ENCODE peak calls at places on chromosomes 16 and 17, in four cellular contexts. T, L, I and W are unnamed samples. For H3K9me3, the result is how much of the 10 kb centered on the place peaks cover.

GRCh38 chr17:58756246-58757161 is 850 bp downstream of the PPM1E start:
- DNase-seq in T (no peak), L (peak), I (no peak), W (no peak)

GRCh38 chr16:46607529-46607928 is 13.7 kb downstream of the SHCBP1 start:
- DNase-seq in T (no peak), L (peak), I (no peak), W (no peak)

GRCh38 chr17:69046130-69046807 is 14.5 kb downstream of the ABCA9 start:
- DNase-seq in T (no peak), L (no peak), I (no peak), W (no peak)

GRCh38 chr16:82033006-82033405 is 2.0 kb upstream of the HSD17B2 start:
- DNase-seq in T (no peak), L (no peak), I (peak), W (no peak)

GRCh38 chr17:59769891-59770290 is 62.4 kb downstream of the VMP1 start:
- DNase-seq in T (no peak), L (no peak), I (no peak), W (no peak)

GRCh38 chr17:75773121-75773807 is 8.3 kb upstream of the GALK1 start:
- DNase-seq in T (no peak), L (no peak), I (peak), W (peak)

GRCh38 chr17:63035271-63035670 is 69.2 kb downstream of the TANC2 start:
- DNase-seq in T (no peak), L (no peak), I (no peak), W (no peak)

GRCh38 chr17:79090503-79091372 is 16.1 kb downstream of the ENGASE start:
- DNase-seq in T (no peak), L (no peak), I (no peak), W (no peak)

GRCh38 chr17:50560931-50561750 is 626 bp downstream of the CACNA1G start:
- DNase-seq in T (no peak), L (peak), I (no peak), W (no peak)

GRCh38 chr17:49696233-49696761 is 11.5 kb downstream of the SLC35B1 start:
- DNase-seq in T (no peak), L (no peak), I (no peak), W (peak)

GRCh38 chr17:40779181-40779909 is 3.0 kb downstream of the KRT27 start:
- DNase-seq in T (no peak), L (peak), I (peak), W (no peak)

GRCh38 chr17:28407130-28407973 is 1.3 kb upstream of the SLC46A1 start:
- DNase-seq in T (no peak), L (peak), I (no peak), W (no peak)

GRCh38 chr17:81493198-81494038 is 19.2 kb downstream of the ACTG1 start:
- DNase-seq in T (no peak), L (no peak), I (no peak), W (no peak)

GRCh38 chr16:12545792-12546342 is 257.8 kb downstream of the CPPED1 start:
- DNase-seq in T (no peak), L (no peak), I (no peak), W (no peak)

GRCh38 chr17:48628641-48629410 is 2.7 kb upstream of the HOXB9 start:
- DNase-seq in T (peak), L (no peak), I (no peak), W (no peak)

GRCh38 chr16:35147556-35148504 is 1688.4 kb downstream of the TP53TG3F start:
- DNase-seq in T (no peak), L (no peak), I (no peak), W (peak)

GRCh38 chr16:35148748-35149147 is 1689.3 kb downstream of the TP53TG3F start:
- DNase-seq in T (no peak), L (no peak), I (no peak), W (peak)

GRCh38 chr16:35149550-35149949 is 1690.1 kb downstream of the TP53TG3F start:
- DNase-seq in T (no peak), L (no peak), I (no peak), W (peak)

GRCh38 chr16:35152067-35152627 is 1692.7 kb downstream of the TP53TG3F start:
- DNase-seq in T (no peak), L (no peak), I (no peak), W (peak)

DNA sequence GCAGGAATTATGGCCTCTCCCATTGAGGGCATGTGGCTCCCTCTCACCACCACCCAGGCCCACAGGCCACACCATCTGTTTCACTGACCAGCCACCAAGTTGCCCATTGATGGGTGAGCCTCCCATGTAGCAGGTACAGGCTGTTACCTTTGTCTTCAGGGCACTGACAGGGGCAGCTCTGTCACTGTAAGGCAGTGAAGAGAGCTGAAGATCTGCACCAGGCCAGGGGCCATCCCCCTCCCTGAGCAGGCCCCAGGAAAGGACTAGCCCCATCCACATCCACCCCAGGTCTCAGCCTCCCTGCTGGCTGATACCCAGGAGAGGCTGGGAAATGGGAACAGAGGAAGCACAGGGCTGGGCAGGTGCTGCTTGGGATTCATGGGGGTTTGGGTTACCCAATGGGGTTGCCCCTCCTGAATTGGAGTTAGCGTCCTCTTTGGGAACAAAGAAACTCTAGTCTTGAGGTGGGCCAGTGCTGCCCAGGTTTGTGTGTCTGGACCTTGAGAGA is 1691.4 kb downstream of the TP53TG3F start:
- DNase-seq in T (no peak), L (no peak), I (no peak), W (peak)
- H3K9me3 ChIP-seq in T (under half), L (under half), I (under half), W (under half)

GRCh38 chr16:35636831-35637230 is 2177.4 kb downstream of the TP53TG3F start:
- DNase-seq in T (no peak), L (no peak), I (no peak), W (no peak)

GRCh38 chr16:35637683-35638082 is 2178.3 kb downstream of the TP53TG3F start:
- DNase-seq in T (no peak), L (no peak), I (no peak), W (no peak)

GRCh38 chr16:35639233-35640205 is 2180.1 kb downstream of the TP53TG3F start:
- DNase-seq in T (no peak), L (no peak), I (no peak), W (no peak)

DNA sequence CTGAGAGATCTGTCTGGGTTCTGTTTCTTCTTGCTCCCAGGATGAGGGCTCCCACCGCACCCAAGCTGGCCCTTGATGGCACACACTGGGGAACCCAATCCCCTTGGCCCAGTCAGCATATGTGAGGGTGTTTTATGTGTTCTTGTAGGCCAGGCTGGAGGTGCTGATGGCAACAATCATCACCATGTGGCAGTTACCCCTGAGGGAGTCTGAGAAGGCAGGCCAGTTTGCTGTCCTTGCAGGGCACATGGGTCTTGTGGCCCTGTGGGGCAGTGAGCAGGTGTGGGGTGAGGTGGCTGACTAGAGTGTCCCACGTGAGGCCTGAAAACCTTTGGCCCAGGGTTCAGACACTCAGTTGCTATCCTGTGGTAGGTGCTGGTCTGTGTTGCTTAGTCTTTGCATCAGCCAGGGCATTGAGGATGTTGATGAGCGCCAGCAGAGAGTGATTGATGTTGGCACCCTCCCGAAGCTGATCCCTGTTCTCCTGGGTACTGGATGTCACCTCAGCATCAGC is 2183.0 kb downstream of the TP53TG3F start:
- DNase-seq in T (no peak), L (no peak), I (no peak), W (no peak)
- H3K9me3 ChIP-seq in T (under half), L (under half), I (under half), W (under half)

GRCh38 chr16:71449020-71449419 is 7.2 kb upstream of the TLE7 start:
- DNase-seq in T (no peak), L (no peak), I (no peak), W (no peak)
- H3K9me3 ChIP-seq in T (under half), L (under half), I (half or more), W (half or more)

GRCh38 chr16:3311496-3311895 is 6.2 kb downstream of the ZNF75A start:
- DNase-seq in T (no peak), L (no peak), I (no peak), W (no peak)
- H3K9me3 ChIP-seq in T (under half), L (under half), I (half or more), W (half or more)

GRCh38 chr16:35692824-35693223 is 2233.4 kb downstream of the TP53TG3F start:
- DNase-seq in T (no peak), L (no peak), I (no peak), W (no peak)
- H3K9me3 ChIP-seq in T (under half), L (under half), I (under half), W (half or more)

DNA sequence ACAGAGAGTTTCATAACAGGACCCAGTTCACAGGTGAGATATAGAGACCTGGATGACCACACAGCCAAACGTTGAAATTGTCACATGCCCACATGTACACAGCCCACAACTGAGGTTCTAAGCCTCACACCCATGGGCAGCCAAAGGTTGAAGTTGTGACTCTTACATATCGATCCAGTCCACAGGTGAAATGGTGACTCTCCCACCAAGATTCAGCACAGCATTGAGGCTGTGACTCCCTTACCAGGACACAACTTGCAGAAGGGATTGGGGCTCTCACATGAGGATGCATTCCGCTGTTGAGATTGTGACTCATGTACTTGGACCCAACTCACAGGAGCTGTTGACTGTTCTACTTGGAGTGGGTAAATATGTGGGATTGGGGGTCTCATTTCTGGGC is 1836.4 kb downstream of the TP53TG3F start:
- DNase-seq in T (no peak), L (no peak), I (no peak), W (no peak)
- H3K9me3 ChIP-seq in T (under half), L (under half), I (under half), W (under half)

GRCh38 chr17:82949361-82949760 is 109.5 kb upstream of the ZNF750 start:
- DNase-seq in T (no peak), L (no peak), I (peak), W (peak)
- H3K9me3 ChIP-seq in T (under half), L (under half), I (under half), W (under half)

DNA sequence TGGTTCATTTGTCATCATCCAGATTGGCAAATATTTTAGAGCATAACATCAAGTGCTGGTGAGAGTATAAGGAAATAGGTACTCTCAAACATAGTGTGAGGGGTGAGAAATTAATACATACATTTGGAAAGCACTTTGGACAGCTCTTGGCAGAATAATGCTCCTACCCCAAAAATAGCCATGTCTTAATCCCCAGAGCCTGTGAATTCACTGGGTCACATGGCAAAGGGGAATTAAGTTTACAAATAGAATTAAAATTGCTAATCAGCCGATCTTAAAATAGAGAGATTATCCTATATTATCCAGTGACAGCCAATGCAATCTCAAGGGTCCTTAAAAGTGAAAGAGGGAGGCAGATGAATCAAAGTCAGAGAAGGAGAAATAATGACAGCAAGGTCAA is 38.8 kb upstream of the ANKFN1 start:
- DNase-seq in T (no peak), L (no peak), I (no peak), W (no peak)
- H3K9me3 ChIP-seq in T (under half), L (under half), I (under half), W (under half)

DNA sequence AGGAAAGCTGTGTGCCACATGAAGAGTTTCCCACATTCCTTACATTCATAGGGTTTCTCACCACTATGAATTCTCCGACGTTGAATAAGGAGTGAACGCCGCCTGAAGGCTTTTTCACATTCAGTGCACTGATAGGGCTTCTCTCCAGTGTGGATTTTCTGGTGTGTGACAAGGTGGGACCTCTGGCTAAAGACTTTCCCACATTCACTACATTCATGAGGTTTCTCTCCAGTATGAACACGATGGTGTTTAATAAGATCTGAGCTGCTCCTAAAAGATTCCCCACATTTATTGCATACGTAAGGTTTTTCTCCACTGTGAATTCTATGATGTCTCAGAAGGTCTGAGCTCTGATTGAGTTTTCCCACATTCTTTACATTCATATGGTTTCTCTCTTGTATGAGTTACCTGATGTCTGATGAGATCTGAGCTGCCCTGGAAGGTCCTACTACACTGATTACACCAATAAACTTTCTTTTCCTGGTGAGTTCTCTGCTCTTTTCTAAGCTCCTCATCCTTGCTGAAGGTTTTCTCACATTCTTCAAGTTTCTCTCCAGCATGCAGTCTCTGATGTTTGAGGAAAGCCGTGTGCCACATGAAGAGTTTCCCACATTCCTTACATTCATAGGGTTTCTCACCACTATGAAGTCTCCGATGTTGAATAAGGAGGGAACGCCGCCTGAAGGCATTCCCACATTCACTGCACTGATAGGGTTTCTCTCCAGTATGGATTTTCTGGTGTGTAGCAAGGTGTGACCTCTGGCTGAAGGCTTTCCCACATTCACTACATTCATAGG is 10.0 kb downstream of the ZNF594 start:
- DNase-seq in T (no peak), L (no peak), I (no peak), W (no peak)
- H3K9me3 ChIP-seq in T (under half), L (under half), I (half or more), W (half or more)

DNA sequence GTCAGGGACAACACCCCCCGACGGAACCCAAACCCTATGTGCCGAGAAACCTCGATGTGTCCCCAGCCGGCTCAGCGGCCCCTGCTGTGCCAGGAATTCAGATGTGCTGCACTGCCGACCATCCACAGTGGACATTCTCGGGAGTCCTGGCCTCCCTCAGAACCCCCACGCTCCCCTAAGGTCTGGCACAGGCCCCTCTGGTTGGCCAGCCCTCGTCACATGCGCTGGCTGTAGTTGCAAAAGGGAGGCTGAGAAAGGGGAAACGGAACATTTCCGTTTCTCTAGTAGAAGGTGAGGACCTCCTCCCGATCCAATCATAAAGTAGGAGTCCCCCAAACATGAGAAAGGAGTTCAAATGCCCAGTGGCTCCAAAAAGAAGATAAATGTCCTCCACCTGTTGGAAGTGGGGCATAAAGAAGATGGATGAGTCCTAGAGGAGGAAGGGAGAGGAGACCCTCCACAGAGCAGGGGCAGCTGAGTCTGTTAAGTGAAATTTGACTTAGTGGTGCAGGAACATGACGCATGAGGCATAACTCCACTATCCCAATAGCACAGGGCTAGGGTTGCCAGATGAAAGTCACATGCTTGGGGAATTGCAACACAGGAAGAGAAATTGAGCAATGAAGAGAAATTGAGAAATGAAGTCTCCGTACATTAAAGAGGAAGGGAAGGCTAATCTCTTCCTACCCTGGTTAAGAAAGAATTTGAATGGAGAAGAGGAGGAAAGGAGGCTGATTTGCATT is 49.3 kb upstream of the WSB1 start:
- DNase-seq in T (peak), L (no peak), I (peak), W (peak)
- H3K9me3 ChIP-seq in T (under half), L (under half), I (under half), W (under half)